ENCODE peak calls at places on chromosomes 5 and 9, in five cellular contexts. F is CD4-positive, alpha-beta T cell; I is Ammon's horn; A is renal cortical epithelial cell; V is activated naive CD4-positive, alpha-beta T cell treated with Interleukin-2 at 50 U/mL for 16 hours. C is an unnamed sample.

GRCh38 chr5:34639852-34640626 is 16.1 kb upstream of the RAI14 start:
- DNase-seq in F (no peak), I (no peak), A (peak), V (no peak), C (no peak)

GRCh38 chr5:79240561-79240960 is 4.6 kb downstream of the JMY start:
- DNase-seq in F (no peak), I (no peak), A (no peak), V (no peak), C (no peak)

GRCh38 chr9:134912126-134912840 is 5.4 kb downstream of the FCN1 start:
- DNase-seq in F (no peak), I (no peak), A (no peak), V (no peak), C (no peak)

GRCh38 chr9:85158512-85158911 is 489.0 kb downstream of the NTRK2 start:
- DNase-seq in F (no peak), I (no peak), A (no peak), V (no peak), C (no peak)

GRCh38 chr5:98455660-98456059 is 317.8 kb upstream of the RGMB start:
- DNase-seq in F (no peak), I (no peak), A (no peak), V (no peak), C (no peak)

GRCh38 chr5:68778467-68778866 is 315.3 kb upstream of the SLC30A5 start:
- DNase-seq in F (no peak), I (no peak), A (peak), V (no peak), C (no peak)

GRCh38 chr9:113541019-113541900 is 77.7 kb downstream of the RGS3 start:
- DNase-seq in F (no peak), I (peak), A (peak), V (no peak), C (no peak)

GRCh38 chr5:90546216-90546837 is 12.3 kb upstream of the ADGRV1 start:
- DNase-seq in F (no peak), I (no peak), A (no peak), V (no peak), C (no peak)

GRCh38 chr9:94443039-94443722 is 111.7 kb upstream of the PCAT7 start:
- DNase-seq in F (no peak), I (no peak), A (peak), V (no peak), C (no peak)

GRCh38 chr5:169350759-169351240 is 49.9 kb upstream of the SLIT3 start:
- DNase-seq in F (no peak), I (peak), A (peak), V (no peak), C (no peak)

GRCh38 chr5:56215019-56215830 is 17.9 kb downstream of the ANKRD55 start:
- DNase-seq in F (no peak), I (no peak), A (no peak), V (no peak), C (no peak)

GRCh38 chr9:104772707-104773106 is 8.8 kb downstream of the NIPSNAP3B start:
- DNase-seq in F (no peak), I (peak), A (no peak), V (no peak), C (no peak)

GRCh38 chr9:17744786-17745185 is 165.9 kb downstream of the SH3GL2 start:
- DNase-seq in F (no peak), I (no peak), A (peak), V (no peak), C (no peak)

GRCh38 chr5:38500861-38501260 is 55.6 kb downstream of the LIFR start:
- DNase-seq in F (no peak), I (no peak), A (peak), V (no peak), C (no peak)

GRCh38 chr5:107331882-107332281 is 338.9 kb downstream of the EFNA5 start:
- DNase-seq in F (no peak), I (no peak), A (no peak), V (no peak), C (no peak)

GRCh38 chr5:76861616-76862015 is 11.8 kb downstream of the S100Z start:
- DNase-seq in F (no peak), I (no peak), A (no peak), V (no peak), C (no peak)

GRCh38 chr5:73189816-73190451 is 16.9 kb downstream of the TMEM174 start:
- DNase-seq in F (no peak), I (no peak), A (peak), V (no peak), C (no peak)

C was measured in stimulated activated naive CD8-positive, alpha-beta T cell treated with anti-CD3 and anti-CD28 coated beads, Interleukin-15, Interleukin-2, amounts not matched to agents 100 U/mL and 50 U/mL, for 24 hours.